ENCODE peak calls at places on chromosome 11, in ten cellular contexts. L, D, E, C, R, V, U, I, W and K are unnamed samples.
A peak's percentile ranks its signal among the peaks of the same experiment; 100 is the strongest.

GRCh38 chr11:83257638-83258229 is 28.4 kb downstream of the CCDC90B start:
- DNase-seq in C (no peak), D (no peak), R (peak; percentile 22), U (peak; percentile 39), L (peak; percentile 89), I (peak; percentile 25), W (peak; percentile 76), V (no peak), E (peak; percentile 73), K (peak; percentile 96)

GRCh38 chr11:78325274-78325781 is 92.3 kb downstream of the GAB2 start:
- DNase-seq in U (no peak), D (no peak), E (no peak), W (no peak), C (no peak), V (no peak), L (no peak), R (no peak), I (no peak), K (no peak)

GRCh38 chr11:96050435-96051182 is 126.7 kb upstream of the MTMR2 start:
- DNase-seq in U (no peak), D (no peak), L (peak; percentile 56), E (peak; percentile 86), W (peak; percentile 56), I (no peak), R (no peak), V (no peak), C (no peak), K (peak; percentile 92)

GRCh38 chr11:78039919-78040671 is 17.0 kb upstream of the KCTD14 start:
- DNase-seq in L (peak; percentile 85), R (peak; percentile 89), U (peak; percentile 71), E (peak; percentile 85), I (peak; percentile 92), D (peak; percentile 64), V (peak; percentile 74), W (peak; percentile 88), C (peak; percentile 62), K (peak; percentile 82)

GRCh38 chr11:1228921-1229451 is 6.1 kb downstream of the MUC5B start:
- DNase-seq in E (no peak), R (no peak), I (no peak), U (no peak), V (peak; percentile 51), C (no peak), L (no peak), D (no peak), W (no peak), K (no peak)

GRCh38 chr11:24932110-24933000 is 435.5 kb downstream of the LUZP2 start:
- DNase-seq in C (no peak), D (no peak), R (peak; percentile 10), E (no peak), V (no peak), L (no peak), I (no peak), W (no peak), U (no peak), K (no peak)

GRCh38 chr11:31424652-31425051 is 55.0 kb downstream of the DNAJC24 start:
- DNase-seq in C (no peak), R (no peak), E (no peak), U (no peak), I (no peak), V (no peak), W (no peak), L (no peak), D (no peak), K (no peak)

GRCh38 chr11:73095613-73096012 is 46.5 kb downstream of the FCHSD2 start:
- DNase-seq in U (no peak), D (no peak), W (no peak), C (peak; percentile 69), L (no peak), V (no peak), R (no peak), I (no peak), E (no peak), K (peak; percentile 30)

GRCh38 chr11:13940611-13941256 is 21.8 kb upstream of the SPON1 start:
- DNase-seq in W (no peak), C (no peak), E (no peak), V (no peak), D (no peak), L (no peak), R (no peak), U (no peak), I (no peak), K (no peak)

GRCh38 chr11:65850217-65851082 is 7.5 kb downstream of the CFL1 start:
- DNase-seq in E (no peak), C (no peak), L (no peak), V (peak; percentile 56), U (no peak), I (no peak), W (no peak), D (no peak), R (no peak), K (no peak)

GRCh38 chr11:76663461-76663760 is 7.1 kb downstream of the LRRC32 start:
- DNase-seq in D (no peak), I (no peak), U (no peak), L (no peak), C (no peak), R (no peak), W (no peak), E (no peak), V (no peak), K (no peak)

GRCh38 chr11:61315260-61315659 is 17.6 kb downstream of the DDB1 start:
- DNase-seq in W (no peak), C (no peak), E (no peak), V (no peak), I (no peak), D (no peak), L (no peak), U (peak; percentile 42), R (peak; percentile 46), K (no peak)

GRCh38 chr11:86699036-86699791 is 26.8 kb upstream of the ME3 start:
- DNase-seq in I (no peak), C (no peak), U (no peak), D (no peak), R (peak; percentile 49), W (peak; percentile 54), V (no peak), L (no peak), E (peak; percentile 17), K (no peak)

GRCh38 chr11:126645206-126645605 is 289.7 kb downstream of the ST3GAL4 start:
- DNase-seq in V (no peak), R (no peak), U (no peak), C (no peak), E (no peak), I (no peak), L (no peak), W (peak; percentile 70), D (no peak), K (no peak)

GRCh38 chr11:14582835-14583234 is 60.8 kb upstream of the PDE3B start:
- DNase-seq in W (no peak), V (no peak), C (no peak), U (no peak), I (no peak), E (no peak), L (no peak), R (no peak), D (no peak), K (no peak)

GRCh38 chr11:7332451-7332850 is 80.7 kb downstream of the SYT9 start:
- DNase-seq in D (no peak), U (no peak), W (no peak), R (no peak), L (no peak), E (no peak), I (no peak), V (no peak), C (no peak), K (no peak)

GRCh38 chr11:132123854-132124835 is 753.7 kb downstream of the NTM start:
- DNase-seq in W (no peak), I (no peak), U (no peak), L (no peak), V (no peak), R (no peak), C (no peak), D (no peak), E (no peak), K (no peak)

GRCh38 chr11:134504146-134504905 is 92.3 kb upstream of the B3GAT1 start:
- DNase-seq in E (no peak), I (no peak), D (no peak), U (no peak), R (no peak), V (peak; percentile 28), W (no peak), L (no peak), C (no peak), K (no peak)

DNA sequence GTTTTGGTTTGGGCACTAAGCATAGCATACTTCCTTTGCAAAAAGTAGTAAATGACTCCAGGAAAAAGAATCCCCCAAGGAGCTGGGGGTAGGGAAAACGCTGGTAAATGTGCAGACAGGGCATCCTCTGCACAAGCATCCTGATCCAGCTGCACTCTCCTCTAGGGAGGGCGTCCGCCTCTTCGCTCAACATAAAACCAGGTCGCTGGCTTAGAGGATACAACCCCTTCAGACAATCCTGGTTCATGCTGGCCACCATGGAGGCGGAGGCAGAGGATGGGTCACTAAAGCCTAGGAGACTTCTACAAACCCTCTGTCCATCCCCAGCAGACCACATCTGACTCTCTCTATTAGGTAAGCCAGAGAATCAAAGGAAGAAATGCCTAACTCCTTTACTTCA is 14.2 kb downstream of the PCSK7 start:
- DNase-seq in R (no peak), C (no peak), U (no peak), I (no peak), W (no peak), E (no peak), D (no peak), V (peak; percentile 28), L (peak; percentile 22), K (no peak)
- H3K4me3 ChIP-seq in R (no peak overlapping the region), C (peak overlapping the region; percentile 23), U (no peak overlapping the region), I (no peak overlapping the region), W (no peak overlapping the region), E (no peak overlapping the region), D (no peak overlapping the region), V (no peak overlapping the region), L (no peak overlapping the region), K (no peak overlapping the region)

GRCh38 chr11:44880953-44881352 is 69.7 kb downstream of the TP53I11 start:
- DNase-seq in L (no peak), C (no peak), D (no peak), I (no peak), E (no peak), W (no peak), R (no peak), U (no peak), V (no peak), K (no peak)
- TF ChIP-seq CTCF in L (no peak), C (no peak), D (no peak), I (no peak), E (no peak), W (no peak), R (no peak), U (no peak), V (no peak), K (no peak)

GRCh38 chr11:27013741-27014415 is 20.0 kb downstream of the FIBIN start:
- DNase-seq in I (no peak), L (no peak), C (no peak), R (peak; percentile 87), V (no peak), W (peak; percentile 68), D (no peak), E (peak; percentile 31), U (peak; percentile 80), K (peak; percentile 75)
- H3K4me3 ChIP-seq in I (no peak overlapping the region), L (no peak overlapping the region), C (no peak overlapping the region), R (no peak overlapping the region), V (no peak overlapping the region), W (no peak overlapping the region), D (no peak overlapping the region), E (no peak overlapping the region), U (no peak overlapping the region), K (no peak overlapping the region)

DNA sequence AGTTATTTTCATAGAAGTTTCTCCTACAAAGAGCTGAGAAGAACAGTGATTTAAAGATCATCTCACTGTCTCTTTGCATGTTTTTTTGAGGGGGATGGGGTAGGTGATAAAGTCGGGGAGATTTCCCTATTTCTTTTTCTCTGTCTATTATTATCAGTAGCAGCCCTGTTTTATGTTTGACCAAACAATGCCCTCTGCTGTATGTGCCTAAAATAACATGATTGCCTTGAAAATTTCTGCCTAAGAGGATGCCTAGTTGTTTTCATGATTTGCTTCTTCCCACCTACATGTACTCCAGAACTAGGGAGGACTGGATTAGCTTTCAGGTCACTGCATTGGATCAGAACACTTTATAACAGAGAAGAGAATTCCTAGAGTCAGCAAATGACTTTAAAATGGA is 1330.2 kb downstream of the LRRC4C start:
- DNase-seq in U (no peak), V (no peak), E (no peak), R (no peak), L (no peak), C (no peak), W (no peak), D (no peak), I (no peak), K (no peak)
- TF ChIP-seq CTCF in U (no peak), V (no peak), E (peak; percentile 13), R (no peak), L (peak; percentile 12), C (no peak), W (no peak), D (no peak), I (peak; percentile 53), K (no peak)